ENCODE peak calls at places on chromosomes 7 and 10, in nine cellular contexts. H, P, R, D, E, U, C, S and N are unnamed samples.

GRCh38 chr7:148704966-148705365 is 6.3 kb downstream of the CUL1 start:
- DNase-seq in H (no peak), P (no peak), R (no peak), D (no peak), E (no peak), U (no peak), C (no peak), S (no peak), N (no peak)

GRCh38 chr10:84494849-84495180 is 166.4 kb downstream of the CCSER2 start:
- DNase-seq in H (no peak), P (no peak), R (no peak), D (no peak), E (no peak), U (no peak), C (no peak), S (no peak), N (no peak)

GRCh38 chr10:97805960-97806359 is 34.2 kb upstream of the SFRP5 start:
- DNase-seq in H (no peak), P (no peak), R (no peak), D (no peak), E (no peak), U (no peak), C (no peak), S (no peak), N (no peak)

GRCh38 chr10:71285180-71285545 is 33.9 kb upstream of the SLC29A3 start:
- DNase-seq in H (no peak), P (no peak), R (peak; percentile 9), D (peak; percentile 46), E (peak; percentile 61), U (peak; percentile 54), C (peak; percentile 81), S (peak; percentile 67), N (no peak)

GRCh38 chr10:126062132-126063032 is 166.0 kb downstream of the FANK1 start:
- DNase-seq in H (no peak), P (no peak), R (peak; percentile 97), D (peak; percentile 69), E (no peak), U (peak; percentile 72), C (peak; percentile 68), S (peak; percentile 60), N (no peak)

GRCh38 chr7:143434660-143435059 is 8.6 kb upstream of the TAS2R60 start:
- DNase-seq in H (peak; percentile 6), P (no peak), R (peak; percentile 54), D (peak; percentile 29), E (no peak), U (no peak), C (no peak), S (peak; percentile 18), N (no peak)

GRCh38 chr7:151837285-151838042 is 39.5 kb downstream of the PRKAG2 start:
- DNase-seq in H (no peak), P (no peak), R (no peak), D (no peak), E (peak; percentile 31), U (no peak), C (peak; percentile 44), S (no peak), N (no peak)

GRCh38 chr10:6114299-6114698 is 25.5 kb downstream of the RBM17 start:
- DNase-seq in H (no peak), P (no peak), R (no peak), D (no peak), E (no peak), U (no peak), C (no peak), S (no peak), N (no peak)

GRCh38 chr7:13457790-13458189 is 531.7 kb downstream of the ETV1 start:
- DNase-seq in H (no peak), P (no peak), R (no peak), D (no peak), E (no peak), U (no peak), C (no peak), S (no peak), N (no peak)

GRCh38 chr10:131821378-131822012 is 79.3 kb upstream of the PPP2R2D start:
- DNase-seq in H (no peak), P (no peak), R (no peak), D (no peak), E (no peak), U (no peak), C (no peak), S (no peak), N (no peak)

GRCh38 chr10:114648368-114648767 is 9.7 kb downstream of the ABLIM1 start:
- DNase-seq in H (no peak), P (no peak), R (peak; percentile 90), D (peak; percentile 46), E (no peak), U (no peak), C (peak; percentile 59), S (no peak), N (no peak)

GRCh38 chr10:50531388-50532077 is 92.2 kb downstream of the SGMS1 start:
- DNase-seq in H (no peak), P (no peak), R (no peak), D (no peak), E (no peak), U (no peak), C (no peak), S (no peak), N (no peak)

GRCh38 chr10:49410365-49411074 is 14.6 kb upstream of the DRGX start:
- DNase-seq in H (no peak), P (no peak), R (no peak), D (no peak), E (no peak), U (no peak), C (no peak), S (no peak), N (no peak)

GRCh38 chr7:7696458-7697119 is 21.8 kb downstream of the RPA3 start:
- DNase-seq in H (no peak), P (no peak), R (no peak), D (no peak), E (no peak), U (no peak), C (peak; percentile 12), S (no peak), N (no peak)

GRCh38 chr10:70232155-70232858 is 922 bp downstream of the PPA1 start:
- DNase-seq in H (no peak), P (no peak), R (peak; percentile 72), D (peak; percentile 83), E (peak; percentile 20), U (peak; percentile 37), C (peak; percentile 82), S (no peak), N (peak; percentile 40)

GRCh38 chr10:4812041-4812440 is 14.0 kb upstream of the AKR1E2 start:
- DNase-seq in H (no peak), P (no peak), R (no peak), D (no peak), E (no peak), U (no peak), C (no peak), S (no peak), N (no peak)

GRCh38 chr10:79044846-79045245 is 23.9 kb upstream of the ZMIZ1 start:
- DNase-seq in H (no peak), P (no peak), R (no peak), D (no peak), E (no peak), U (no peak), C (no peak), S (no peak), N (no peak)

GRCh38 chr10:30784896-30785605 is 155.5 kb upstream of the LYZL2 start:
- DNase-seq in H (no peak), P (peak; percentile 73), R (no peak), D (peak; percentile 44), E (peak; percentile 95), U (peak; percentile 62), C (peak; percentile 83), S (peak; percentile 82), N (no peak)

GRCh38 chr10:14571866-14572507 is 202.7 kb downstream of the FAM107B start:
- DNase-seq in H (no peak), P (no peak), R (no peak), D (peak; percentile 57), E (no peak), U (no peak), C (peak; percentile 77), S (no peak), N (peak; percentile 64)

GRCh38 chr7:135774284-135774683 is 25.7 kb upstream of the FAM180A start:
- DNase-seq in H (no peak), P (no peak), R (peak; percentile 42), D (peak; percentile 58), E (no peak), U (no peak), C (peak; percentile 63), S (no peak), N (no peak)

GRCh38 chr7:155635817-155636216 is 8.6 kb upstream of the RBM33 start:
- DNase-seq in H (no peak), P (no peak), R (no peak), D (no peak), E (no peak), U (no peak), C (no peak), S (no peak), N (no peak)
- H3K9me3 ChIP-seq in H (peaks cover 6% of the 10 kb centered on the region), P (peaks cover 7% of the 10 kb centered on the region), R (peaks cover 7% of the 10 kb centered on the region), D (no peaks in the 10 kb centered on the region), E (no peaks in the 10 kb centered on the region), U (no peaks in the 10 kb centered on the region), C (peaks cover 20% of the 10 kb centered on the region), S (peaks cover 4% of the 10 kb centered on the region), N (no peaks in the 10 kb centered on the region)

GRCh38 chr10:24590697-24591457 is 132.8 kb downstream of the ARHGAP21 start:
- DNase-seq in H (no peak), P (no peak), R (no peak), D (no peak), E (no peak), U (no peak), C (no peak), S (no peak), N (no peak)

GRCh38 chr10:24589265-24589664 is 134.4 kb downstream of the ARHGAP21 start:
- DNase-seq in H (no peak), P (no peak), R (no peak), D (no peak), E (no peak), U (no peak), C (no peak), S (no peak), N (no peak)
- H3K36me3 ChIP-seq in H (no peaks in the 10 kb centered on the region), P (no peaks in the 10 kb centered on the region), R (peaks cover 36% of the 10 kb centered on the region), D (no peaks in the 10 kb centered on the region), E (peaks cover 49% of the 10 kb centered on the region), U (no peaks in the 10 kb centered on the region), C (no peaks in the 10 kb centered on the region), S (no peaks in the 10 kb centered on the region), N (no peaks in the 10 kb centered on the region)

GRCh38 chr10:9869185-9869584 is 1148.5 kb upstream of the CELF2 start:
- DNase-seq in H (no peak), P (no peak), R (no peak), D (no peak), E (no peak), U (no peak), C (no peak), S (no peak), N (no peak)
- H3K9me3 ChIP-seq in H (no peaks in the 10 kb centered on the region), P (no peaks in the 10 kb centered on the region), R (peaks cover 11% of the 10 kb centered on the region), D (no peaks in the 10 kb centered on the region), E (no peaks in the 10 kb centered on the region), U (no peaks in the 10 kb centered on the region), C (no peaks in the 10 kb centered on the region), S (no peaks in the 10 kb centered on the region), N (no peaks in the 10 kb centered on the region)

DNA sequence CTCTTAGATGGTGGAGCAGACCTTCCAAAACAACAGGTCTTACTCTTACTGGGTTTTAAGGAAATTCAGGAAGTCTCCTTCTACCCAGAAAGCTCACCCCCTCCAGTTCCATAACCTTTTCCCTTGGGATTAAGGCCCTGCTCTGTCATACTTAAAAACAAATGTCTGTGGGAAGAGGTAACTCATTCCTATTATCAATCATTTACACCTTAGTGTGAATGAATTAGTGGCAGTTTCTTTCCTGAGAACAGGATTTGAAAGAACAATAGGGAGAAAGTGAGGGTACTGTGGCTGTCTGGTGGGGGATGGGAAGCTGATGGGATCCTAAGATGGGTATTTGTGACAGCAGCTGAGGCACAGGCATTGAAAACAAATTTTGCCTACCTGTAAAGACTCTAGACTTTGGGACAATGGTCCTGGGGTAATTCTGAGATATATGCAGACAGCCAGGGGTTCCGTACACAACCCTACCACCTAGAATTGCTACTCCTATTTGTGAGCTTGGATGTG is 22.2 kb upstream of the PDLIM1 start:
- DNase-seq in H (no peak), P (no peak), R (no peak), D (no peak), E (no peak), U (no peak), C (no peak), S (no peak), N (no peak)
- H3K36me3 ChIP-seq in H (no peaks in the 10 kb centered on the region), P (no peaks in the 10 kb centered on the region), R (no peaks in the 10 kb centered on the region), D (no peaks in the 10 kb centered on the region), E (no peaks in the 10 kb centered on the region), U (no peaks in the 10 kb centered on the region), C (no peaks in the 10 kb centered on the region), S (no peaks in the 10 kb centered on the region), N (no peaks in the 10 kb centered on the region)